ENCODE peak calls at places on chromosomes 4 and X, in four cellular contexts. K is cardiac muscle cell; Z is HAP-1; I is naive thymus-derived CD4-positive, alpha-beta T cell. C is an unnamed sample.
A peak's percentile ranks its signal among the peaks of the same experiment; 100 is the strongest.

GRCh38 chr4:41709844-41710481 is 38.6 kb downstream of the PHOX2B start:
- DNase-seq in K (peak; percentile 9), Z (peak; percentile 34), I (no peak), C (no peak)

GRCh38 chr4:182862166-182862875 is 54.9 kb downstream of the DCTD start:
- DNase-seq in K (no peak), Z (no peak), I (no peak), C (no peak)

GRCh38 chrX:45445745-45446412 is 245.2 kb upstream of the DIPK2B start:
- DNase-seq in K (peak; percentile 70), Z (no peak), I (no peak), C (no peak)

GRCh38 chr4:94791701-94792100 is 33.9 kb downstream of the BMPR1B start:
- DNase-seq in K (no peak), Z (peak; percentile 23), I (no peak), C (no peak)

GRCh38 chrX:44432641-44433040 is 89.2 kb upstream of the EFHC2 start:
- DNase-seq in K (peak; percentile 36), Z (no peak), I (peak; percentile 3), C (peak; percentile 31)

GRCh38 chr4:158356331-158356730 is 146.0 kb downstream of the TMEM144 start:
- DNase-seq in K (no peak), Z (no peak), I (no peak), C (no peak)

GRCh38 chr4:53712326-53712725 is 121.0 kb upstream of the LNX1 start:
- DNase-seq in K (no peak), Z (no peak), I (no peak), C (no peak)

GRCh38 chrX:20521245-20521644 is 254.5 kb upstream of the RPS6KA3 start:
- DNase-seq in K (peak; percentile 85), Z (no peak), I (no peak), C (no peak)

GRCh38 chr4:61202638-61203495 is 2.7 kb downstream of the ADGRL3 start:
- DNase-seq in K (peak; percentile 16), Z (peak; percentile 58), I (no peak), C (no peak)

GRCh38 chr4:183876268-183876934 is 28.7 kb upstream of the STOX2 start:
- DNase-seq in K (peak; percentile 93), Z (peak; percentile 29), I (no peak), C (no peak)

GRCh38 chr4:59175588-59175987 is 2024.5 kb upstream of the ADGRL3 start:
- DNase-seq in K (no peak), Z (no peak), I (no peak), C (no peak)

GRCh38 chr4:168537556-168537955 is 40.7 kb downstream of the PALLD start:
- DNase-seq in K (no peak), Z (no peak), I (no peak), C (no peak)

GRCh38 chr4:125781656-125782055 is 466.9 kb downstream of the FAT4 start:
- DNase-seq in K (no peak), Z (no peak), I (no peak), C (no peak)

GRCh38 chrX:30690330-30690729 is 37.1 kb downstream of the GK start:
- DNase-seq in K (peak; percentile 14), Z (no peak), I (no peak), C (no peak)

GRCh38 chr4:152090543-152090942 is 329.7 kb upstream of the GATB start:
- DNase-seq in K (peak; percentile 77), Z (no peak), I (peak; percentile 39), C (no peak)

GRCh38 chrX:80335062-80335830 is 85.0 kb upstream of the TENT5D start:
- DNase-seq in K (peak; percentile 24), Z (peak; percentile 64), I (no peak), C (peak; percentile 13)

GRCh38 chrX:153727108-153727931 is 2.7 kb downstream of the ABCD1 start:
- DNase-seq in K (peak; percentile 33), Z (no peak), I (no peak), C (no peak)

GRCh38 chr4:91758487-91758886 is 545.3 kb upstream of the GRID2 start:
- DNase-seq in K (peak; percentile 85), Z (no peak), I (no peak), C (no peak)

GRCh38 chr4:84852081-84852480 is 114.4 kb downstream of the WDFY3 start:
- DNase-seq in K (no peak), Z (peak; percentile 61), I (no peak), C (no peak)

GRCh38 chrX:136318166-136318565 is 17.4 kb downstream of the ADGRG4 start:
- DNase-seq in K (peak; percentile 9), Z (peak; percentile 83), I (no peak), C (no peak)

GRCh38 chr4:98801259-98801725 is 127.6 kb downstream of the EIF4E start:
- DNase-seq in K (no peak), Z (no peak), I (no peak), C (no peak)

GRCh38 chr4:177005801-177006230 is 213.1 kb upstream of the VEGFC start:
- DNase-seq in K (peak; percentile 65), Z (no peak), I (no peak), C (no peak)

GRCh38 chrX:10800776-10801175 is 180.4 kb upstream of the MID1 start:
- DNase-seq in K (no peak), Z (no peak), I (no peak), C (no peak)

GRCh38 chr4:98838977-98839618 is 89.8 kb downstream of the EIF4E start:
- DNase-seq in K (peak; percentile 94), Z (peak; percentile 55), I (no peak), C (no peak)

GRCh38 chr4:110840221-110840654 is 217.4 kb upstream of the PITX2 start:
- DNase-seq in K (peak; percentile 47), Z (no peak), I (no peak), C (no peak)

GRCh38 chr4:101994247-101994775 is 203.8 kb downstream of the BANK1 start:
- DNase-seq in K (no peak), Z (no peak), I (no peak), C (no peak)

GRCh38 chrX:107724653-107725052 is 50.9 kb downstream of the TSC22D3 start:
- DNase-seq in K (no peak), Z (no peak), I (no peak), C (no peak)

GRCh38 chr4:100095729-100096595 is 94.3 kb downstream of the DDIT4L start:
- DNase-seq in K (peak; percentile 88), Z (peak; percentile 70), I (peak; percentile 24), C (peak; percentile 31)

GRCh38 chr4:146648384-146648783 is 9.7 kb downstream of the POU4F2 start:
- DNase-seq in K (no peak), Z (no peak), I (no peak), C (no peak)

GRCh38 chrX:118862990-118863389 is 39.4 kb downstream of the ZCCHC12 start:
- DNase-seq in K (peak; percentile 1), Z (no peak), I (no peak), C (no peak)

GRCh38 chr4:117893207-117893606 is 141.1 kb upstream of the NDST3 start:
- DNase-seq in K (no peak), Z (no peak), I (no peak), C (no peak)

GRCh38 chr4:125020089-125021034 is 294.4 kb upstream of the FAT4 start:
- DNase-seq in K (no peak), Z (no peak), I (no peak), C (no peak)

GRCh38 chr4:96102541-96103018 is 262.7 kb downstream of the PDHA2 start:
- DNase-seq in K (peak; percentile 82), Z (no peak), I (no peak), C (no peak)

GRCh38 chr4:44725861-44726820 is at the start of gene GNPDA2:
- DNase-seq in K (peak; percentile 94), Z (peak; percentile 91), I (peak; percentile 78), C (peak; percentile 74)

GRCh38 chrX:39309721-39310152 is 508.5 kb downstream of the MID1IP1 start:
- DNase-seq in K (peak; percentile 38), Z (no peak), I (peak; percentile 72), C (no peak)

GRCh38 chr4:184978211-184978610 is 40.1 kb upstream of the HELT start:
- DNase-seq in K (peak; percentile 58), Z (no peak), I (no peak), C (no peak)

GRCh38 chr4:2818351-2818939 is 25.2 kb upstream of the ADD1 start:
- DNase-seq in K (no peak), Z (no peak), I (no peak), C (no peak)
- H3K4me1 ChIP-seq in K (no peaks in the 10 kb centered on the region), Z (no peaks in the 10 kb centered on the region), I (peaks cover 36% of the 10 kb centered on the region), C (no peaks in the 10 kb centered on the region)

GRCh38 chr4:18050448-18050847 is 28.9 kb upstream of the LCORL start:
- DNase-seq in K (no peak), Z (no peak), I (no peak), C (no peak)

GRCh38 chr4:18049446-18049845 is 27.9 kb upstream of the LCORL start:
- DNase-seq in K (no peak), Z (no peak), I (no peak), C (no peak)

GRCh38 chr4:18052158-18052557 is 30.6 kb upstream of the LCORL start:
- DNase-seq in K (no peak), Z (no peak), I (no peak), C (no peak)

GRCh38 chr4:18051281-18051680 is 29.7 kb upstream of the LCORL start:
- DNase-seq in K (no peak), Z (no peak), I (no peak), C (no peak)
- H3K4me3 ChIP-seq in K (no peak overlapping the region), Z (no peak overlapping the region), I (no peak overlapping the region), C (no peak overlapping the region)

GRCh38 chr4:87049508-87049907 is 114.7 kb downstream of the AFF1 start:
- DNase-seq in K (no peak), Z (no peak), I (no peak), C (no peak)
- H3K4me1 ChIP-seq in K (peaks cover 51% of the 10 kb centered on the region), Z (peaks cover 11% of the 10 kb centered on the region), I (no peaks in the 10 kb centered on the region), C (peaks cover 2% of the 10 kb centered on the region)

GRCh38 chrX:104118765-104119164 is 6.4 kb downstream of the ZCCHC18 start:
- DNase-seq in K (no peak), Z (no peak), I (no peak), C (no peak)

GRCh38 chrX:104117753-104118152 is 5.4 kb downstream of the ZCCHC18 start:
- DNase-seq in K (no peak), Z (no peak), I (no peak), C (no peak)

GRCh38 chrX:104112326-104112951 is at the start of gene ZCCHC18:
- DNase-seq in K (peak; percentile 67), Z (peak; percentile 89), I (no peak), C (peak; percentile 33)

GRCh38 chrX:104108955-104109354 is 3.4 kb upstream of the ZCCHC18 start:
- DNase-seq in K (no peak), Z (no peak), I (no peak), C (no peak)

GRCh38 chrX:104113237-104113965 is 1.1 kb downstream of the ZCCHC18 start:
- DNase-seq in K (peak; percentile 55), Z (peak; percentile 88), I (peak; percentile 35), C (peak; percentile 13)
- H3K4me3 ChIP-seq in K (peak overlapping the region; percentile 47), Z (peak overlapping the region; percentile 57), I (peak overlapping the region; percentile 79), C (peak overlapping the region; percentile 65)

GRCh38 chr4:7852568-7853185 is 87.0 kb downstream of the AFAP1 start:
- DNase-seq in K (peak; percentile 78), Z (no peak), I (no peak), C (no peak)
- H3K4me1 ChIP-seq in K (peaks cover 10% of the 10 kb centered on the region), Z (no peaks in the 10 kb centered on the region), I (peaks cover 61% of the 10 kb centered on the region), C (peaks cover 3% of the 10 kb centered on the region)

GRCh38 chr4:140710784-140711622 is 45.2 kb downstream of the TBC1D9 start:
- DNase-seq in K (no peak), Z (no peak), I (no peak), C (no peak)
- H3K4me3 ChIP-seq in K (no peak overlapping the region), Z (no peak overlapping the region), I (no peak overlapping the region), C (no peak overlapping the region)

GRCh38 chr4:37873383-37873782 is 17.5 kb upstream of the TBC1D1 start:
- DNase-seq in K (peak; percentile 82), Z (no peak), I (no peak), C (no peak)
- H3K4me1 ChIP-seq in K (no peaks in the 10 kb centered on the region), Z (peaks cover 3% of the 10 kb centered on the region), I (peaks cover 5% of the 10 kb centered on the region), C (no peaks in the 10 kb centered on the region)

GRCh38 chr4:154807042-154807630 is 26.1 kb downstream of the RBM46 start:
- DNase-seq in K (peak; percentile 67), Z (no peak), I (no peak), C (no peak)
- H3K4me3 ChIP-seq in K (no peak overlapping the region), Z (no peak overlapping the region), I (no peak overlapping the region), C (no peak overlapping the region)

C was measured in iPS DF 6.9.